ENCODE peak calls at places on chromosomes 12 and 14, in nine cellular contexts. R is transverse colon; N is psoas muscle; I is CD8-positive, alpha-beta memory T cell; U is right cardiac atrium; E is tibial artery; K is neuronal stem cell; Q is adrenal gland; B is H1. M is an unnamed sample.

GRCh38 chr12:12229556-12230092 is 37.2 kb downstream of the LRP6 start:
- DNase-seq in U (no peak), K (no peak), R (no peak), Q (no peak), N (no peak), E (no peak), B (no peak), I (no peak), M (no peak)

GRCh38 chr14:91241848-91242247 is 2.7 kb downstream of the GPR68 start:
- DNase-seq in I (peak), E (no peak), R (no peak), Q (no peak), N (no peak), U (no peak), B (no peak), K (no peak), M (no peak)

GRCh38 chr12:127964717-127965116 is 302.3 kb upstream of the TMEM132C start:
- DNase-seq in R (no peak), E (no peak), K (no peak), I (no peak), B (no peak), U (no peak), N (no peak), Q (no peak), M (no peak)

GRCh38 chr14:33230016-33230415 is 291.3 kb downstream of the NPAS3 start:
- DNase-seq in K (no peak), I (no peak), N (no peak), R (no peak), E (no peak), U (no peak), B (no peak), Q (no peak), M (no peak)

GRCh38 chr12:8446642-8447547 is 8.9 kb upstream of the CLEC6A start:
- DNase-seq in N (no peak), B (no peak), K (no peak), Q (no peak), I (no peak), U (no peak), R (no peak), E (no peak), M (no peak)

GRCh38 chr12:130967631-130968030 is 13.9 kb downstream of the ADGRD1 start:
- DNase-seq in K (no peak), N (no peak), Q (no peak), U (no peak), E (no peak), I (no peak), B (no peak), R (no peak), M (no peak)

GRCh38 chr12:108570743-108571603 is 8.6 kb downstream of the ISCU start:
- DNase-seq in K (no peak), E (peak), B (no peak), R (no peak), I (no peak), N (no peak), U (no peak), Q (no peak), M (no peak)

GRCh38 chr14:92310776-92311375 is 12.1 kb upstream of the SLC24A4 start:
- DNase-seq in U (no peak), Q (no peak), K (no peak), N (no peak), B (no peak), R (no peak), I (no peak), E (no peak), M (no peak)

GRCh38 chr12:6470375-6471163 is at the start of gene VAMP1:
- DNase-seq in B (peak), I (peak), E (peak), Q (peak), U (peak), R (peak), N (peak), K (peak), M (peak)

GRCh38 chr12:6466184-6466573 is 4.3 kb downstream of the VAMP1 start:
- DNase-seq in B (no peak), R (no peak), K (no peak), E (no peak), Q (no peak), N (no peak), U (no peak), I (no peak), M (no peak)

GRCh38 chr12:6469609-6470374 is 685 bp downstream of the VAMP1 start:
- DNase-seq in Q (no peak), N (no peak), B (no peak), U (no peak), R (no peak), E (no peak), K (no peak), I (no peak), M (no peak)

GRCh38 chr12:6469092-6469491 is 1.4 kb downstream of the VAMP1 start:
- DNase-seq in E (no peak), I (no peak), U (no peak), N (no peak), R (no peak), B (no peak), Q (peak), K (no peak), M (peak)

DNA sequence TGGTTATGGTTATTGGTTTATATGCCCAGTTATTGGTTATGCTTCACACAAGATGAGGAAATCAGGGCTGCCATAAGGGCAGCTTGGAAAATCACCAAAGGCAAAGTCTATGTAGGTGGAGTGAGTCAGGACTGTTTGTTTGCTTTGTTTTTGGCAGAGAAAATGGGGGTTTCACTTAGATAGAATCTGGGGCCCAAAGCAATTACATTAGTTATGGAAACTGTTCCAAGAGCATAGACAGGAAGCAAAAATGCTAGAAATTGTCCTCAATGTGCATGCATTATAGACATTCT is 2.2 kb downstream of the VAMP1 start:
- DNase-seq in B (no peak), E (no peak), R (no peak), K (no peak), Q (no peak), U (no peak), N (no peak), I (no peak), M (no peak)
- H3K4me3 ChIP-seq in B (no peak), E (no peak), R (no peak), K (no peak), Q (no peak), U (no peak), N (no peak), I (peak), M (no peak)

GRCh38 chr12:67797769-67798168 is 149.2 kb downstream of the DYRK2 start:
- DNase-seq in Q (no peak), E (no peak), B (no peak), K (no peak), R (no peak), U (no peak), N (no peak), I (no peak), M (no peak)
- H3K27ac ChIP-seq in Q (no peak), E (peak), B (no peak), K (no peak), R (peak), U (peak), N (peak), I (no peak), M (no peak)

GRCh38 chr14:69768873-69769272 is 1.9 kb downstream of the SRSF5 start:
- DNase-seq in N (no peak), K (no peak), I (no peak), E (no peak), R (no peak), Q (no peak), B (no peak), U (no peak), M (no peak)
- H3K4me3 ChIP-seq in N (peak), K (peak), I (peak), E (peak), R (no peak), Q (no peak), B (no peak), U (peak), M (peak)

DNA sequence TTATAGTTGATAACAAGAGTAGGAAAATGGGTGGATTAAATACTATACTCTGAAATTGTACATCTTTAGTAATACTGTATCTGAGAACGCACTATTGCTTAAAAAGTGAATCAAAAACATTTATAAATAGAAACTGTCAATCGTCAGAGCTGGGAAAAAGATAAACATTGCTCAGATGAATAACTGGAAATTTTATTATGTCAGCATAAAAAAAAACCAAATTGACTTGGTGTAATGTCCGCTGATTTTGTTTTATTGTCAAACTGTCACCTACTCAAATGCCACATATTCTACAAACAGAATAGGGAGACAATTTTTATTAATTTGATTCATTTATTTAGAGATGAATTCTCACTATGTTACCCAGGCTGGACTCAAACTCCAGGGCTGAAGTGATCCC is 109.3 kb upstream of the TMTC1 start:
- DNase-seq in K (no peak), B (no peak), I (no peak), R (no peak), Q (no peak), E (no peak), N (no peak), U (no peak), M (no peak)
- H3K27ac ChIP-seq in K (no peak), B (no peak), I (no peak), R (no peak), Q (no peak), E (no peak), N (no peak), U (no peak), M (no peak)

GRCh38 chr12:118746960-118747359 is 234.4 kb upstream of the SRRM4 start:
- DNase-seq in U (no peak), I (no peak), R (no peak), E (no peak), N (no peak), K (no peak), Q (no peak), B (no peak), M (no peak)
- H3K4me3 ChIP-seq in U (no peak), I (no peak), R (no peak), E (no peak), N (no peak), K (no peak), Q (no peak), B (no peak), M (no peak)

GRCh38 chr12:56165369-56165768 is 7.2 kb downstream of the MYL6 start:
- DNase-seq in R (no peak), Q (no peak), K (no peak), N (no peak), E (no peak), U (no peak), I (no peak), B (no peak), M (peak)
- H3K27ac ChIP-seq in R (no peak), Q (no peak), K (no peak), N (peak), E (no peak), U (no peak), I (no peak), B (no peak), M (no peak)

GRCh38 chr14:99644723-99645544 is at the start of gene HHIPL1:
- DNase-seq in R (no peak), I (no peak), Q (no peak), U (peak), K (no peak), N (peak), B (no peak), E (no peak), M (no peak)
- H3K4me3 ChIP-seq in R (peak), I (no peak), Q (no peak), U (peak), K (no peak), N (peak), B (peak), E (peak), M (peak)

M was measured in aorta.